ENCODE peak calls at places on chromosomes 2 and 18, in four cellular contexts. One of them, this sample, is unnamed.

GRCh38 chr2:69222984-69223658 is 163.9 kb downstream of the GFPT1 start:
- DNase-seq in spleen: no peak
- DNase-seq in prostate gland: no peak
- DNase-seq in upper lobe of left lung: no peak
- DNase-seq in this sample: no peak

GRCh38 chr2:159187095-159187494 is 99.4 kb downstream of the WDSUB1 start:
- DNase-seq in spleen: no peak
- DNase-seq in prostate gland: no peak
- DNase-seq in upper lobe of left lung: no peak
- DNase-seq in this sample: no peak

GRCh38 chr18:23458830-23459529 is 5.9 kb downstream of the RIOK3 start:
- DNase-seq in spleen: no peak
- DNase-seq in prostate gland: no peak
- DNase-seq in upper lobe of left lung: no peak
- DNase-seq in this sample: no peak

GRCh38 chr2:101718993-101719571 is 21.6 kb downstream of the MAP4K4 start:
- DNase-seq in spleen: no peak
- DNase-seq in prostate gland: no peak
- DNase-seq in upper lobe of left lung: no peak
- DNase-seq in this sample: no peak

GRCh38 chr2:5700551-5700950 is 8.4 kb downstream of the SOX11 start:
- DNase-seq in spleen: no peak
- DNase-seq in prostate gland: no peak
- DNase-seq in upper lobe of left lung: no peak
- DNase-seq in this sample: no peak

GRCh38 chr2:275457-275856 is 10.7 kb downstream of the ACP1 start:
- DNase-seq in spleen: no peak
- DNase-seq in prostate gland: no peak
- DNase-seq in upper lobe of left lung: no peak
- DNase-seq in this sample: no peak

GRCh38 chr2:127558911-127559310 is 23.4 kb downstream of the MYO7B start:
- DNase-seq in spleen: peak; percentile 28
- DNase-seq in prostate gland: no peak
- DNase-seq in upper lobe of left lung: no peak
- DNase-seq in this sample: peak; percentile 24

GRCh38 chr2:95074663-95075439 is 46.8 kb downstream of the MRPS5 start:
- DNase-seq in spleen: no peak
- DNase-seq in prostate gland: no peak
- DNase-seq in upper lobe of left lung: peak; percentile 43
- DNase-seq in this sample: no peak

GRCh38 chr2:234178309-234179030 is 128.0 kb downstream of the SPP2 start:
- DNase-seq in spleen: no peak
- DNase-seq in prostate gland: no peak
- DNase-seq in upper lobe of left lung: no peak
- DNase-seq in this sample: no peak

GRCh38 chr2:33275689-33276444 is 200.6 kb upstream of the RASGRP3 start:
- DNase-seq in spleen: no peak
- DNase-seq in prostate gland: no peak
- DNase-seq in upper lobe of left lung: no peak
- DNase-seq in this sample: no peak

GRCh38 chr2:180322781-180323180 is 315.7 kb upstream of the CWC22 start:
- DNase-seq in spleen: no peak
- DNase-seq in prostate gland: no peak
- DNase-seq in upper lobe of left lung: no peak
- DNase-seq in this sample: no peak

GRCh38 chr2:173048901-173049661 is 26.6 kb upstream of the MAP3K20 start:
- DNase-seq in spleen: no peak
- DNase-seq in prostate gland: peak; percentile 83
- DNase-seq in upper lobe of left lung: no peak
- DNase-seq in this sample: peak; percentile 85

GRCh38 chr18:37393945-37394609 is 171.5 kb downstream of the CELF4 start:
- DNase-seq in spleen: peak; percentile 93
- DNase-seq in prostate gland: no peak
- DNase-seq in upper lobe of left lung: peak; percentile 94
- DNase-seq in this sample: peak; percentile 85

GRCh38 chr2:240250150-240250984 is 109.9 kb upstream of the OTOS start:
- DNase-seq in spleen: no peak
- DNase-seq in prostate gland: no peak
- DNase-seq in upper lobe of left lung: no peak
- DNase-seq in this sample: no peak

GRCh38 chr2:241788572-241788971 is 11.9 kb downstream of the GAL3ST2 start:
- DNase-seq in spleen: no peak
- DNase-seq in prostate gland: no peak
- DNase-seq in upper lobe of left lung: no peak
- DNase-seq in this sample: no peak

GRCh38 chr2:72117718-72118117 is 29.9 kb downstream of the CYP26B1 start:
- DNase-seq in spleen: no peak
- DNase-seq in prostate gland: no peak
- DNase-seq in upper lobe of left lung: no peak
- DNase-seq in this sample: no peak

GRCh38 chr2:134774786-134775641 is 56.2 kb upstream of the TMEM163 start:
- DNase-seq in spleen: no peak
- DNase-seq in prostate gland: no peak
- DNase-seq in upper lobe of left lung: no peak
- DNase-seq in this sample: no peak

GRCh38 chr18:48897531-48897930 is 53.2 kb downstream of the SMAD7 start:
- DNase-seq in spleen: no peak
- DNase-seq in prostate gland: no peak
- DNase-seq in upper lobe of left lung: no peak
- DNase-seq in this sample: no peak

GRCh38 chr2:20585351-20585709 is 65.6 kb downstream of the HS1BP3 start:
- DNase-seq in spleen: no peak
- DNase-seq in prostate gland: no peak
- DNase-seq in upper lobe of left lung: no peak
- DNase-seq in this sample: no peak

GRCh38 chr2:240106765-240107164 is 29.3 kb downstream of the COPS9 start:
- DNase-seq in spleen: no peak
- DNase-seq in prostate gland: no peak
- DNase-seq in upper lobe of left lung: peak; percentile 54
- DNase-seq in this sample: no peak

GRCh38 chr2:218229239-218229638 is 12.2 kb downstream of the ARPC2 start:
- DNase-seq in spleen: no peak
- DNase-seq in prostate gland: peak; percentile 17
- DNase-seq in upper lobe of left lung: no peak
- DNase-seq in this sample: no peak

GRCh38 chr2:46696966-46697829 is 217.8 kb downstream of the TMEM247 start:
- DNase-seq in spleen: no peak
- DNase-seq in prostate gland: no peak
- DNase-seq in upper lobe of left lung: no peak
- DNase-seq in this sample: no peak

GRCh38 chr2:238523158-238524110 is 96.7 kb downstream of the ASB1 start:
- DNase-seq in spleen: no peak
- DNase-seq in prostate gland: peak; percentile 58
- DNase-seq in upper lobe of left lung: peak; percentile 70
- DNase-seq in this sample: peak; percentile 91

GRCh38 chr2:80490964-80491363 is 186.4 kb upstream of the LRRTM1 start:
- DNase-seq in spleen: no peak
- DNase-seq in prostate gland: no peak
- DNase-seq in upper lobe of left lung: no peak
- DNase-seq in this sample: no peak

GRCh38 chr18:58581265-58581664 is 47.6 kb downstream of the ALPK2 start:
- DNase-seq in spleen: no peak
- DNase-seq in prostate gland: no peak
- DNase-seq in upper lobe of left lung: no peak
- DNase-seq in this sample: no peak

DNA sequence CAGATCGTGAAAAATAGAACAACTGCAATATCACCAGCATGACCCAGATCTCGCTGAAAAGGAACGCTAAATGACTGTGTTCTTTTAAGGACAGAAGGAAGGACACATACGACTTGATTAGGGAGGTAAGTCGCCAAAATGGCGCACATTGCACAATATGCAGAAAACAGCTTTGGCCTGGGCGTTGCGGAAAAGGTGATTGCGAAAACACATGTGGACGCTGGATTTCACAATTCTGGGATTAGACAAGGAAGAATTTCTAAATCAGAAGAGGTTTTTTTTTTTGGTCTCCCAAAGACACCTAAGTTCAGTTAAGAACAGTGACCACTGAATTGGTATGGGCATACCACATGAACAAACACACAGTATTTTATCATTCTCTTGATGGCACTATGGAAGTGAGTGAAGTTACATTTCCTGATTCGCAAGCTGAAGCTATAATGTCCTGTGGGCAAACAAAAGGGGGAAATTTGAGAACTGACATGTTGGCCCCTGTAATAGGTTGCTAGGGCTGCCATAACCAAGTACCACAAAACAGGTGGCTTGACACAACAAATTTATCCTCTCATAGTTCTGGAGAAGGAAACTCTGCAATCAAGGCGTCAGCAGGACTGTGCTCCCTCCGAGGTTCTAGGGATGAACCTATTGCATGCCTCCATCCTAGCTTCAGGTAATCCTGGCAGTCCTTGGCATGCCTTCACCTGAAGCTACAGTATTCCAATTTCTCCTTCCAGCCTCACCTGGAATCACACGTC is 25.8 kb upstream of the ERICH2 start:
- DNase-seq in spleen: no peak
- DNase-seq in prostate gland: no peak
- DNase-seq in upper lobe of left lung: no peak
- DNase-seq in this sample: no peak
- H3K27ac ChIP-seq in spleen: no peak overlapping the region
- H3K27ac ChIP-seq in prostate gland: no peak overlapping the region
- H3K27ac ChIP-seq in upper lobe of left lung: peak overlapping the region; percentile 66
- H3K27ac ChIP-seq in this sample: no peak overlapping the region

GRCh38 chr2:116980354-116980753 is 834.1 kb upstream of the DDX18 start:
- DNase-seq in spleen: no peak
- DNase-seq in prostate gland: no peak
- DNase-seq in upper lobe of left lung: no peak
- DNase-seq in this sample: no peak
- H3K9me3 ChIP-seq in spleen: peaks cover 49% of the 10 kb centered on the region
- H3K9me3 ChIP-seq in prostate gland: no peaks in the 10 kb centered on the region
- H3K9me3 ChIP-seq in upper lobe of left lung: no peaks in the 10 kb centered on the region
- H3K9me3 ChIP-seq in this sample: no peaks in the 10 kb centered on the region

GRCh38 chr2:61535449-61535848 is 2.7 kb downstream of the XPO1 start:
- DNase-seq in spleen: no peak
- DNase-seq in prostate gland: no peak
- DNase-seq in upper lobe of left lung: no peak
- DNase-seq in this sample: no peak

GRCh38 chr2:61534926-61535325 is 3.2 kb downstream of the XPO1 start:
- DNase-seq in spleen: no peak
- DNase-seq in prostate gland: no peak
- DNase-seq in upper lobe of left lung: no peak
- DNase-seq in this sample: no peak

GRCh38 chr2:61530365-61531148 is 7.6 kb downstream of the XPO1 start:
- DNase-seq in spleen: no peak
- DNase-seq in prostate gland: no peak
- DNase-seq in upper lobe of left lung: no peak
- DNase-seq in this sample: no peak

GRCh38 chr2:61529944-61530343 is 8.2 kb downstream of the XPO1 start:
- DNase-seq in spleen: no peak
- DNase-seq in prostate gland: no peak
- DNase-seq in upper lobe of left lung: no peak
- DNase-seq in this sample: no peak
- TF ChIP-seq POLR2AphosphoS5 in spleen: no peak
- TF ChIP-seq POLR2AphosphoS5 in prostate gland: no peak
- TF ChIP-seq POLR2AphosphoS5 in upper lobe of left lung: no peak
- TF ChIP-seq POLR2AphosphoS5 in this sample: no peak

GRCh38 chr2:219684721-219685689 is 57.6 kb downstream of the SLC4A3 start:
- DNase-seq in spleen: peak; percentile 84
- DNase-seq in prostate gland: peak; percentile 89
- DNase-seq in upper lobe of left lung: peak; percentile 65
- DNase-seq in this sample: peak; percentile 77
- H3K27ac ChIP-seq in spleen: peak overlapping the region; percentile 19
- H3K27ac ChIP-seq in prostate gland: peak overlapping the region; percentile 88
- H3K27ac ChIP-seq in upper lobe of left lung: peak overlapping the region; percentile 54
- H3K27ac ChIP-seq in this sample: peak overlapping the region; percentile 64

GRCh38 chr18:72324677-72325076 is 219.5 kb downstream of the CBLN2 start:
- DNase-seq in spleen: no peak
- DNase-seq in prostate gland: no peak
- DNase-seq in upper lobe of left lung: no peak
- DNase-seq in this sample: no peak
- H3K9me3 ChIP-seq in spleen: peaks cover 5% of the 10 kb centered on the region
- H3K9me3 ChIP-seq in prostate gland: no peaks in the 10 kb centered on the region
- H3K9me3 ChIP-seq in upper lobe of left lung: no peaks in the 10 kb centered on the region
- H3K9me3 ChIP-seq in this sample: no peaks in the 10 kb centered on the region

GRCh38 chr2:37771600-37772088 is 100.2 kb upstream of the CDC42EP3 start:
- DNase-seq in spleen: no peak
- DNase-seq in prostate gland: no peak
- DNase-seq in upper lobe of left lung: no peak
- DNase-seq in this sample: no peak

GRCh38 chr2:37775908-37776250 is 104.4 kb upstream of the CDC42EP3 start:
- DNase-seq in spleen: no peak
- DNase-seq in prostate gland: peak; percentile 55
- DNase-seq in upper lobe of left lung: no peak
- DNase-seq in this sample: no peak

GRCh38 chr2:37773354-37773753 is 101.9 kb upstream of the CDC42EP3 start:
- DNase-seq in spleen: no peak
- DNase-seq in prostate gland: no peak
- DNase-seq in upper lobe of left lung: no peak
- DNase-seq in this sample: no peak

GRCh38 chr2:37776487-37776886 is 105.0 kb upstream of the CDC42EP3 start:
- DNase-seq in spleen: no peak
- DNase-seq in prostate gland: no peak
- DNase-seq in upper lobe of left lung: no peak
- DNase-seq in this sample: no peak

GRCh38 chr2:37774976-37775907 is 103.8 kb upstream of the CDC42EP3 start:
- DNase-seq in spleen: no peak
- DNase-seq in prostate gland: peak; percentile 24
- DNase-seq in upper lobe of left lung: peak; percentile 41
- DNase-seq in this sample: no peak
- TF ChIP-seq POLR2AphosphoS5 in spleen: no peak
- TF ChIP-seq POLR2AphosphoS5 in prostate gland: peak; percentile 54
- TF ChIP-seq POLR2AphosphoS5 in upper lobe of left lung: no peak
- TF ChIP-seq POLR2AphosphoS5 in this sample: no peak

GRCh38 chr2:38160517-38160916 is 84.6 kb upstream of the CYP1B1 start:
- DNase-seq in spleen: no peak
- DNase-seq in prostate gland: no peak
- DNase-seq in upper lobe of left lung: no peak
- DNase-seq in this sample: no peak

GRCh38 chr2:38156262-38156835 is 80.4 kb upstream of the CYP1B1 start:
- DNase-seq in spleen: no peak
- DNase-seq in prostate gland: no peak
- DNase-seq in upper lobe of left lung: no peak
- DNase-seq in this sample: no peak

GRCh38 chr2:38158361-38159128 is 82.6 kb upstream of the CYP1B1 start:
- DNase-seq in spleen: no peak
- DNase-seq in prostate gland: no peak
- DNase-seq in upper lobe of left lung: no peak
- DNase-seq in this sample: no peak

GRCh38 chr2:38159171-38159570 is 83.2 kb upstream of the CYP1B1 start:
- DNase-seq in spleen: no peak
- DNase-seq in prostate gland: no peak
- DNase-seq in upper lobe of left lung: no peak
- DNase-seq in this sample: no peak

DNA sequence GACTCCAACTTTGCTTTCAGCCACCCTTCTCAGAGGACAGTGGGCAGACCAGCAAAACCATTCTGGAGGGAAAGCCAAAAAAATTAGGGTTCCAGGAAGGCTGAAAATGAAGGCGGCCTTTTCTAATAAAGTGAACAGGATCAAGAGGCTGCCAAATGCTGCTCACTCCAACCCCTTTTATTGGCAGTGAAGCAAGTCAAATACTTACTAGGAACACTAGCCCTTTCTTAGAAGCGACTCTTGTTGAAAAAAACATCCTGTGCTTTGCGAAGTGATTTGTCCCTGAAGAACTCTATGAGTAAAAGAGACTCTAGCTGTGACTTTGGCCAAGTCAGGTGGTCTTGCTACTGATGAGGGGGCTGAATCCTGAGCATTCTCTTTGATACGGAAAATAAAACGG is 83.7 kb upstream of the CYP1B1 start:
- DNase-seq in spleen: no peak
- DNase-seq in prostate gland: peak; percentile 74
- DNase-seq in upper lobe of left lung: no peak
- DNase-seq in this sample: no peak
- H3K27ac ChIP-seq in spleen: peak overlapping the region; percentile 71
- H3K27ac ChIP-seq in prostate gland: peak overlapping the region; percentile 74
- H3K27ac ChIP-seq in upper lobe of left lung: peak overlapping the region; percentile 45
- H3K27ac ChIP-seq in this sample: peak overlapping the region; percentile 40

This sample was measured in suprapubic skin.